ENCODE peak calls at places on chromosomes 4 and X, in nine cellular contexts. P is T-cell; R is retina; E is NCI-H345; I is neural progenitor cell; Q is SK-MEL-5; O is stimulated activated naive CD8-positive, alpha-beta T cell treated with anti-CD3 and anti-CD28 coated beads, Interleukin-15, Interleukin-2, amounts not matched to agents 100 U/mL and 50 U/mL, for 24 hours; M is nucleus accumbens; X is choroid plexus epithelial cell. S is an unnamed sample.

GRCh38 chrX:15566244-15566643 is 34.5 kb downstream of the ACE2 start:
- DNase-seq in M (no peak), I (no peak), P (no peak), O (no peak), X (no peak), E (no peak), Q (peak), R (no peak), S (no peak)

GRCh38 chr4:166386491-166387367 is 513.7 kb downstream of the TLL1 start:
- DNase-seq in O (no peak), R (no peak), I (no peak), M (no peak), Q (peak), E (no peak), X (no peak), P (no peak), S (no peak)

GRCh38 chr4:88737304-88738015 is 39.8 kb upstream of the NAP1L5 start:
- DNase-seq in E (peak), Q (no peak), X (peak), R (no peak), M (no peak), P (peak), O (peak), I (peak), S (peak)

GRCh38 chr4:156223985-156224384 is 270.3 kb upstream of the CTSO start:
- DNase-seq in R (no peak), O (no peak), I (no peak), X (no peak), P (no peak), Q (no peak), M (no peak), E (peak), S (no peak)

GRCh38 chr4:123120473-123120872 is 198.1 kb upstream of the NUDT6 start:
- DNase-seq in O (no peak), R (no peak), I (no peak), Q (no peak), M (no peak), E (no peak), X (peak), P (no peak), S (no peak)

GRCh38 chr4:185165605-185166063 is 22.6 kb downstream of the SLC25A4 start:
- DNase-seq in X (peak), M (no peak), P (no peak), Q (peak), I (no peak), R (no peak), E (no peak), O (no peak), S (no peak)

GRCh38 chr4:67721770-67722597 is 21.0 kb upstream of the UBA6 start:
- DNase-seq in I (peak), O (no peak), X (peak), E (no peak), M (no peak), Q (no peak), P (no peak), R (no peak), S (peak)

GRCh38 chr4:53510316-53510715 is 81.0 kb downstream of the LNX1 start:
- DNase-seq in X (no peak), R (no peak), E (no peak), M (no peak), P (no peak), Q (no peak), O (no peak), I (no peak), S (no peak)

GRCh38 chr4:53267026-53267425 is 98.8 kb downstream of the SCFD2 start:
- DNase-seq in X (peak), R (no peak), M (no peak), P (no peak), E (no peak), I (no peak), Q (no peak), O (no peak), S (no peak)

S was measured in kidney glomerular epithelial cell.